ENCODE peak calls at places on chromosomes 11 and 22, in seven cellular contexts. P is CD8-positive, alpha-beta T cell; R is OCI-LY7; S is glutamatergic neuron; B is C1 segment of cervical spinal cord; Q is hypothalamus; Y is NCI-H1092 treated with DMSO at 0.1 percent for 48 hours. A is an unnamed sample.

GRCh38 chr22:40499187-40499753 is 128.9 kb downstream of the SGSM3 start:
- DNase-seq in P (no peak), R (no peak), S (no peak), B (no peak), Q (no peak), Y (no peak), A (peak; percentile 94)

GRCh38 chr22:39308614-39309363 is 10.6 kb downstream of the RPL3 start:
- DNase-seq in P (no peak), R (no peak), S (no peak), B (no peak), Q (no peak), Y (no peak), A (peak; percentile 91)

GRCh38 chr22:24105018-24105360 is 76.3 kb upstream of the SUSD2 start:
- DNase-seq in P (no peak), R (no peak), S (no peak), B (no peak), Q (peak; percentile 27), Y (no peak), A (no peak)

GRCh38 chr11:1219446-1219835 is 3.4 kb upstream of the MUC5B start:
- DNase-seq in P (no peak), R (no peak), S (peak; percentile 29), B (no peak), Q (no peak), Y (no peak), A (no peak)

GRCh38 chr11:313787-314547 is at the start of gene IFITM1:
- DNase-seq in P (peak; percentile 79), R (peak; percentile 73), S (no peak), B (no peak), Q (no peak), Y (no peak), A (no peak)

GRCh38 chr11:76251223-76251575 is 44.9 kb upstream of the WNT11 start:
- DNase-seq in P (no peak), R (no peak), S (no peak), B (no peak), Q (no peak), Y (no peak), A (no peak)

GRCh38 chr11:75740681-75741080 is 23.0 kb downstream of the MOGAT2 start:
- DNase-seq in P (no peak), R (no peak), S (no peak), B (no peak), Q (no peak), Y (no peak), A (no peak)

GRCh38 chr11:113593698-113594308 is 112.3 kb downstream of the TMPRSS5 start:
- DNase-seq in P (no peak), R (no peak), S (no peak), B (no peak), Q (no peak), Y (no peak), A (peak; percentile 40)

GRCh38 chr22:47192106-47192650 is 429.7 kb downstream of the TBC1D22A start:
- DNase-seq in P (no peak), R (no peak), S (no peak), B (peak; percentile 51), Q (no peak), Y (no peak), A (no peak)

GRCh38 chr11:8768625-8769333 is 86.2 kb downstream of the RPL27A start:
- DNase-seq in P (no peak), R (no peak), S (no peak), B (no peak), Q (no peak), Y (no peak), A (peak; percentile 77)

GRCh38 chr11:59201376-59201775 is 11.4 kb downstream of the MPEG1 start:
- DNase-seq in P (no peak), R (peak; percentile 20), S (no peak), B (no peak), Q (no peak), Y (no peak), A (no peak)

GRCh38 chr11:114209904-114210303 is 86.3 kb upstream of the NNMT start:
- DNase-seq in P (no peak), R (no peak), S (no peak), B (no peak), Q (no peak), Y (no peak), A (no peak)

GRCh38 chr11:25057861-25058260 is 561.0 kb downstream of the LUZP2 start:
- DNase-seq in P (no peak), R (no peak), S (no peak), B (no peak), Q (no peak), Y (no peak), A (no peak)

GRCh38 chr11:134932761-134933160 is 520.7 kb upstream of the B3GAT1 start:
- DNase-seq in P (no peak), R (no peak), S (peak; percentile 54), B (no peak), Q (no peak), Y (peak; percentile 37), A (no peak)

GRCh38 chr22:43088616-43088978 is 594 bp downstream of the TTLL1 start:
- DNase-seq in P (no peak), R (no peak), S (no peak), B (no peak), Q (no peak), Y (no peak), A (peak; percentile 23)

GRCh38 chr11:104003491-104003890 is 32.9 kb upstream of the DDI1 start:
- DNase-seq in P (no peak), R (no peak), S (no peak), B (no peak), Q (no peak), Y (no peak), A (no peak)

GRCh38 chr22:21887841-21888240 is 20.4 kb upstream of the MAPK1 start:
- DNase-seq in P (no peak), R (no peak), S (no peak), B (no peak), Q (no peak), Y (no peak), A (no peak)

GRCh38 chr22:32723632-32724031 is 77.9 kb upstream of the TIMP3 start:
- DNase-seq in P (peak; percentile 34), R (peak; percentile 27), S (no peak), B (peak; percentile 30), Q (peak; percentile 9), Y (no peak), A (peak; percentile 89)

GRCh38 chr22:49838771-49839717 is 11.4 kb upstream of the BRD1 start:
- DNase-seq in P (peak; percentile 97), R (no peak), S (no peak), B (no peak), Q (no peak), Y (no peak), A (peak; percentile 51)

GRCh38 chr11:63250162-63251050 is 7.0 kb upstream of the SLC22A25 start:
- DNase-seq in P (no peak), R (no peak), S (no peak), B (no peak), Q (no peak), Y (no peak), A (no peak)

GRCh38 chr11:83778598-83778997 is 492.4 kb upstream of the CCDC90B start:
- DNase-seq in P (no peak), R (no peak), S (no peak), B (no peak), Q (no peak), Y (no peak), A (no peak)

GRCh38 chr11:18495703-18496102 is 31.0 kb downstream of the TSG101 start:
- DNase-seq in P (no peak), R (no peak), S (no peak), B (no peak), Q (no peak), Y (no peak), A (no peak)

GRCh38 chr11:77695417-77695816 is 57.8 kb upstream of the CLNS1A start:
- DNase-seq in P (no peak), R (no peak), S (no peak), B (no peak), Q (no peak), Y (no peak), A (no peak)

A was measured in Daoy.